ENCODE peak calls at places on chromosomes 5 and 9, in five cellular contexts. X is CD4-positive, alpha-beta memory T cell; R is aorta; J is lung; M is MM.1S. V is an unnamed sample. For H3K36me3, the result is how much of the 10 kb centered on the place peaks cover.

GRCh38 chr9:27726244-27727141 is 153.2 kb upstream of the C9orf72 start:
- DNase-seq in X (peak), R (no peak), J (peak), M (peak), V (no peak)

GRCh38 chr9:5557606-5558587 is 47.6 kb downstream of the PDCD1LG2 start:
- DNase-seq in X (peak), R (no peak), J (peak), M (peak), V (no peak)

GRCh38 chr5:175823731-175824525 is 47.5 kb upstream of the CPLX2 start:
- DNase-seq in X (no peak), R (no peak), J (no peak), M (no peak), V (no peak)

GRCh38 chr9:91040371-91041215 is 239.0 kb downstream of the SYK start:
- DNase-seq in X (no peak), R (no peak), J (peak), M (no peak), V (no peak)

GRCh38 chr9:38700695-38701094 is 19.2 kb downstream of the FAM240B start:
- DNase-seq in X (no peak), R (no peak), J (no peak), M (no peak), V (no peak)

GRCh38 chr5:4896328-4896727 is 243.8 kb upstream of the ADAMTS16 start:
- DNase-seq in X (no peak), R (no peak), J (no peak), M (no peak), V (no peak)

GRCh38 chr9:5876026-5876425 is 14.7 kb upstream of the MLANA start:
- DNase-seq in X (no peak), R (no peak), J (no peak), M (no peak), V (no peak)

GRCh38 chr5:164354138-164354751 is 848.8 kb downstream of the MAT2B start:
- DNase-seq in X (no peak), R (no peak), J (no peak), M (no peak), V (no peak)

GRCh38 chr9:71694332-71694731 is 74.0 kb downstream of the CEMIP2 start:
- DNase-seq in X (no peak), R (no peak), J (no peak), M (no peak), V (no peak)

GRCh38 chr9:127118597-127119318 is 3.7 kb downstream of the ANGPTL2 start:
- DNase-seq in X (no peak), R (no peak), J (no peak), M (no peak), V (no peak)

GRCh38 chr5:1681955-1682354 is 117.7 kb downstream of the MRPL36 start:
- DNase-seq in X (no peak), R (no peak), J (no peak), M (no peak), V (no peak)

GRCh38 chr5:4905674-4906528 is 234.2 kb upstream of the ADAMTS16 start:
- DNase-seq in X (no peak), R (peak), J (no peak), M (no peak), V (no peak)

GRCh38 chr5:146007973-146008372 is 71.6 kb downstream of the SH3RF2 start:
- DNase-seq in X (no peak), R (no peak), J (no peak), M (no peak), V (no peak)

GRCh38 chr5:106019271-106019670 is 1651.5 kb downstream of the EFNA5 start:
- DNase-seq in X (no peak), R (no peak), J (no peak), M (no peak), V (no peak)

GRCh38 chr5:135386886-135387628 is 12.0 kb downstream of the MACROH2A1 start:
- DNase-seq in X (no peak), R (no peak), J (peak), M (no peak), V (peak)

GRCh38 chr5:133251296-133252132 is 199.7 kb downstream of the HSPA4 start:
- DNase-seq in X (no peak), R (no peak), J (no peak), M (no peak), V (no peak)

GRCh38 chr9:72871685-72872084 is 81.2 kb downstream of the ALDH1A1 start:
- DNase-seq in X (no peak), R (no peak), J (no peak), M (peak), V (no peak)

GRCh38 chr9:87887151-87887505 is 4.5 kb downstream of the SPATA31E1 start:
- DNase-seq in X (no peak), R (no peak), J (no peak), M (no peak), V (no peak)

GRCh38 chr5:60844429-60844890 is 391 bp upstream of the ELOVL7 start:
- DNase-seq in X (no peak), R (no peak), J (no peak), M (no peak), V (no peak)

GRCh38 chr9:125659201-125659840 is 47.7 kb downstream of the MAPKAP1 start:
- DNase-seq in X (no peak), R (no peak), J (no peak), M (no peak), V (no peak)

GRCh38 chr5:14250778-14251711 is 107.9 kb downstream of the TRIO start:
- DNase-seq in X (no peak), R (no peak), J (no peak), M (no peak), V (no peak)

GRCh38 chr9:128550770-128551651 is 1.4 kb upstream of the SPTAN1 start:
- DNase-seq in X (no peak), R (no peak), J (no peak), M (no peak), V (no peak)

GRCh38 chr5:164422400-164422799 is 917.0 kb downstream of the MAT2B start:
- DNase-seq in X (no peak), R (no peak), J (no peak), M (no peak), V (no peak)

GRCh38 chr9:5450360-5451051 is at the start of gene CD274:
- DNase-seq in X (peak), R (peak), J (peak), M (peak), V (peak)

GRCh38 chr5:112109331-112109993 is 309.6 kb downstream of the EPB41L4A start:
- DNase-seq in X (no peak), R (no peak), J (peak), M (no peak), V (peak)

GRCh38 chr5:4295663-4296339 is 700.2 kb downstream of the IRX1 start:
- DNase-seq in X (no peak), R (no peak), J (no peak), M (no peak), V (no peak)

GRCh38 chr9:137811283-137811870 is 66.2 kb upstream of the CACNA1B start:
- DNase-seq in X (no peak), R (peak), J (no peak), M (no peak), V (no peak)

DNA sequence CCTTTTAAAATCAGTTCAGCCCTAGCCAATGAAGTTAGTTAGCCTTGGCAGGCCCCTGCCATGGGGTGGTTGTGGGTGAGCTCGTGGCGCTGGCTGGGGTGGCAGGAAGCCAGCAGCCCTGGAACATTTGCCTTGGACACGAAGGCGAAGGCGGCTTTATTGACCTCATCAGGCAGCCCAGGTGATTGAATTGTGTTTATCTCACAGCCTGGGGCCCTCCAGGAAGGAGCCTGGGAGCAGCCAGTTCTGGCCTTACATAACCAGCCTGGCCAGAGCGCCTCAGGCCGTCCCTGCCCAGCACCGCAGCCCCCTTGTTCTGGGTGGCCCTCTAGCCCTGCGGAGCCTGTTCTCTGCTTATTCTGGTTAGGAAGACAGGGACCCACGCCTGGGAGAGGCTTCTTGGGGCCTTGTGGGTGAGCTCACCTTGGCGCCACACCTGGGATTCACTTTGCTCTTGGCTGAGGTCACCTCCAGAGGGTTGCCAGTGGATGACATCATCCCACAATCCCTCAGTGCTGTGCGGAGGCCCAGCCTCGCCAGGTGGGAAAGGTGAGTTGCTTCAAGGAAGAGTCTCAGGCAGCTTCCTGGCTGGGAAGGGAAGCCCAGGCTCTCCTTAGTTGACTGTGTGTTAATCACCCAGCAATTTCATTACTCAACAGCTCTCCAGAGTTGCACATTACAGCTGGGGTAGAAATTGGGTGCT is 54.4 kb upstream of the RPL26L1 start:
- DNase-seq in X (no peak), R (peak), J (peak), M (no peak), V (no peak)
- H3K4me3 ChIP-seq in X (no peak), R (no peak), J (no peak), M (no peak), V (no peak)

DNA sequence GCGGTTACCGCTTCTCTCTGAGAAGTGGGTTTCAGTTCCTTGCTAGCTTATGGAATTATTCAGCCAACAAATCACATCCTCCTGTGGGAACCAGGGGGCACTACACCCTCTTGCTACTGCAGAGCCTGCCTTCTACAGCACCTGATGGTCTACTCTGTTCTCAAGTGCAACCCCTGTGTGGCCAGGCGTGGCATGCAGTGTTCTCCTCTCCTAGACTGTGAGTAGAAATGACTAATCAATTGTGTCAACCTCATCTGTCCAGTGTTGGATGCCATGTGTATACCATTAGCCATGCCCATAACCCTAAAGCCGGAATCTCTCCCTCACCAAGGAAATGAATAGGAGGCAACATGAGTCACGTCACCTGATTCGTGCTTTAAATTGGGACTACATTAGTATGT is 117.2 kb upstream of the LIFR start:
- DNase-seq in X (no peak), R (no peak), J (no peak), M (no peak), V (no peak)
- H3K36me3 ChIP-seq in X (under half), R (under half), J (under half), M (under half), V (under half)

GRCh38 chr5:180596115-180596667 is 4.9 kb upstream of the SCGB3A1 start:
- DNase-seq in X (no peak), R (no peak), J (no peak), M (no peak), V (no peak)
- H3K4me3 ChIP-seq in X (no peak), R (no peak), J (no peak), M (no peak), V (no peak)

DNA sequence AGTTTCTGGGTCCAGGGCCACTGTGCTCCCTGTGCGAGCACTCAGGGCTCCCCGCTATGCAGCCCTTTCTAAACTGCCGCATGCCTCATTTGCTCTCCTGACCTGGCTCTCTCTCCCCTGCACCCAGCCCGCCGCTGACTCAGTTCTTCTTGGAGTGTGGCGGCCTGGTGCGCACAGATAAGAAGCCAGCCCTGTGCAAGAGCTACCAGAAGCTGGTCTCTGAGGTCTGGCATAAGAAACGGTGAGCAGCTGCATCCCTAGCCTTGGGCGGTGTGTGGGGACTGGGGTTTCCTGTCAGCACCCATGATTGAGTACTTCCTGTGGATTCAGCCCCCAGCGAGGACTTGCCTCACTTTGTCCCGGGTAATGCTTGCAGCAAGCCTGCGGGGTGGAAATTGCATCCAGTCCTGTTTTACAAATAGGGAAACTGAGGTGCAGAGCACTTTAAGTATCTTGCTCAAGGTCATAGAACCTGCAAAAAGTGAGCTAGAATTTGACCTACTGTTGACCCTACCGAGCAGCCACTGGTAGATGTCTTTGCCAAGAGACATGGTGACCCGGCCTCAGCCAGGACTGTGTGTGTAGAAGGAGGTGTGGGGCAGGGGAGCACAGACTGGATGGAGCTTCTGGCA is 27.9 kb downstream of the USP20 start:
- DNase-seq in X (peak), R (no peak), J (no peak), M (no peak), V (no peak)
- H3K36me3 ChIP-seq in X (under half), R (under half), J (under half), M (under half), V (under half)

DNA sequence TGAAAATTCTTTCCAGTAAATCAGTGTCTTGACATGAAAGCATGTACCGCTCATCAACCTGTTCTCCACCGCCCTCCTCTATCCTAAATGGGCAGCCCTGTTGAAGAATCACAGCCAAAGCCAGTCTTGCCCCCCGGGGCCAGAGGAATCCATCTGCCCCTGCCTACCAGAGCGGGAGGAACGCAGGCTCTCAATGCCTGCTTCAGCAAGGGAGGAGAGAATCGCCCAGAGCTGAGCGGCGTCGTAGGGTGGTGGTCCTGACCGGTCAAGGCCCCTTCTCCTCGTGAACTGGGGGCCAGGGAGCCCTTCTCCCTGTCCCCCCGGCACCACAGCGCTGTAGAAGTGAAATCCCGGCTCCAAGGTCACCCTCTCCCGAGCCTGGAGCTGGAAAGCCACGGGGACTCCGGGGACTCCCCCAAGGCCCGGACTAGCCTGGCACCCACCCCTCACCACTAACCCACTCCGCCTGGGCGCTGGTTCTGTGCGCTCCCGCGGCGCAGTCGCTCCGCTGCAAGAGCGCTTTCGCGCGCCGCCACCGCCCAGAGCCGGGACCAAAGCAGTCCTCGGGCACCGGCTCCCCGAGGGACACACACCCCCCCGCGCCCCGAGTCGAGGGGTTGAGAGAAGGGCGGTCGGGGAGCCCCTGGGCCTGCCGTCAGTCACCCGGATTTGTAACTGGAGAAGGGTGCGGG is 718 bp upstream of the TMEM215 start:
- DNase-seq in X (no peak), R (no peak), J (no peak), M (no peak), V (no peak)
- H3K4me3 ChIP-seq in X (no peak), R (no peak), J (no peak), M (no peak), V (no peak)

GRCh38 chr5:55319481-55319880 is 11.7 kb downstream of the MTREX start:
- DNase-seq in X (no peak), R (no peak), J (no peak), M (no peak), V (no peak)
- H3K36me3 ChIP-seq in X (under half), R (under half), J (under half), M (under half), V (under half)

GRCh38 chr5:177300971-177301370 is 2.5 kb downstream of the RAB24 start:
- DNase-seq in X (no peak), R (no peak), J (no peak), M (no peak), V (no peak)

GRCh38 chr5:177299711-177300110 is 3.8 kb downstream of the RAB24 start:
- DNase-seq in X (no peak), R (peak), J (no peak), M (no peak), V (no peak)

GRCh38 chr5:177301503-177302165 is 1.9 kb downstream of the RAB24 start:
- DNase-seq in X (no peak), R (peak), J (peak), M (peak), V (no peak)

GRCh38 chr5:177302354-177303110 is 987 bp downstream of the RAB24 start:
- DNase-seq in X (no peak), R (peak), J (no peak), M (peak), V (no peak)

GRCh38 chr5:177300236-177300880 is 3.2 kb downstream of the RAB24 start:
- DNase-seq in X (peak), R (peak), J (peak), M (peak), V (no peak)
- H3K4me3 ChIP-seq in X (no peak), R (no peak), J (no peak), M (peak), V (no peak)

DNA sequence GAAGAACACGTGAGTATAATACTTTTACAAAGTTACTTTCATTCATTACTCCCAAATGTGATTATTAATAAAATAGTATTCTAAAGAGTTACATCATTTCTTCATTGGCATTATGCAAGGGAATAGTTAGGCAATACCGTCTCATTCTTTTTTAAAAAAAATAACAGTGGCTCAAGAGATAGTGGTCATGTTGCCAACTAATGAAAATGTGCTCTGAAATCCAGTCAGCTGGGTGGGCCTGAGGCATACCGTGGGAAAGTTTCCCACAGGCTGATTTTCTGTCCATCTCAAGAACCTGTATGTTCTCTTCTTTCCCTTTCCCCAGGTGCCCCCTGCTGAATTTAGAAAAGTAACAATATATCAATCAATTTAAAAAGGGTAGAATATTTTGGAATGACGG is 40.8 kb upstream of the ROPN1L start:
- DNase-seq in X (no peak), R (no peak), J (no peak), M (no peak), V (peak)
- H3K36me3 ChIP-seq in X (under half), R (under half), J (under half), M (under half), V (under half)

GRCh38 chr9:95032580-95033298 is 284.8 kb downstream of the FANCC start:
- DNase-seq in X (no peak), R (no peak), J (no peak), M (no peak), V (no peak)
- H3K4me3 ChIP-seq in X (no peak), R (no peak), J (no peak), M (no peak), V (no peak)

DNA sequence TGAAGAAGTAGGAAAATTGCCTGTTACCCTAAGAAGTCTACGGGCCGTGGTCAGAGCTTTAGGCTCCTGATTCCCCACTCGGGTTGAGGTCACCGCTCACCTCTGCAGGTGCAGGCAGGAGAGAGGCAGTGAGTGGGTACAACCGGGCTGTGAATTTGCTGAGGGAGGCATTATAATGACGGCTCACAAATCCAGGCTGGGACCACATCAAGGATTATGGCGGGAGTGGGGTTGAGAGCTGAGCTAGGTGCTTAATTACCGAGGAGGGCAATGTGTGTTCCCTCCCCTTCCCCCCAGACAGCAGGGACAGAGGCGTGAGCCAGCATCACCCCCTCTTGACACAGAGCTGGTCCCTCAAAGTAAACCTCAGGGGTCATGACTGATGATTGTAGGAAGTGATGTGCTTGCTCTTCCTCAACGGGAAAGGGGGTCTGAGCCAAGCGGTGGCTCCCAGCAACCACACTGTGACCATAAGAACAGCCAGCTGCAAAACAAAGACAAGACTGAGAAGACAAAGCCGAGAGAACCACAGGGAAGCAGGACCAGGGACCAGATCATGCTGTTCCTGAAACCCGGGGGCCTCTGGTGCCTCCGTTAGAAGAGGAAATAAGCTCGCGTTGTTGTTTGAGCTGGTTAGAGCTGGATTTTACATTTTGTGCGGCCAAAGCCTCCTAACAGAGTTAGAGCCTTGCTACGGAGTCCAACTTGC is 77.7 kb downstream of the OLFM1 start:
- DNase-seq in X (no peak), R (no peak), J (no peak), M (no peak), V (no peak)
- H3K36me3 ChIP-seq in X (under half), R (under half), J (under half), M (under half), V (under half)

V was measured in BJ.